ENCODE peak calls at places on chromosomes 3 and 15, in seven cellular contexts. Y is adrenal gland; G is Jurkat, Clone E6-1; D is tibial artery; E is HepG2; U is K562; J is EH. F is an unnamed sample.

GRCh38 chr3:123104550-123104949 is 37.7 kb downstream of the PDIA5 start:
- DNase-seq in Y (peak), G (no peak), D (no peak), E (no peak), U (no peak), J (peak), F (peak)

GRCh38 chr15:83053151-83053550 is 13.9 kb downstream of the BTBD1 start:
- DNase-seq in Y (no peak), G (no peak), D (no peak), E (no peak), U (no peak), J (peak), F (peak)

GRCh38 chr15:69474846-69475455 is 22.3 kb downstream of the RPLP1 start:
- DNase-seq in Y (peak), G (no peak), D (no peak), E (no peak), U (no peak), J (peak), F (peak)

GRCh38 chr3:161137260-161137659 is 32.1 kb upstream of the B3GALNT1 start:
- DNase-seq in Y (no peak), G (no peak), D (no peak), E (no peak), U (no peak), J (no peak), F (no peak)

GRCh38 chr15:59762558-59762957 is 73.4 kb upstream of the BNIP2 start:
- DNase-seq in Y (no peak), G (no peak), D (no peak), E (no peak), U (no peak), J (no peak), F (no peak)

GRCh38 chr15:82021992-82022391 is 23.8 kb downstream of the MEX3B start:
- DNase-seq in Y (no peak), G (no peak), D (no peak), E (no peak), U (peak), J (peak), F (peak)

GRCh38 chr3:52874869-52875588 is 22.3 kb downstream of the STIMATE start:
- DNase-seq in Y (no peak), G (peak), D (no peak), E (no peak), U (peak), J (no peak), F (no peak)

GRCh38 chr15:75067123-75067854 is 43.9 kb downstream of the PPCDC start:
- DNase-seq in Y (peak), G (peak), D (no peak), E (no peak), U (peak), J (peak), F (peak)

GRCh38 chr15:46442196-46442595 is 807.4 kb downstream of the SQOR start:
- DNase-seq in Y (no peak), G (no peak), D (no peak), E (no peak), U (no peak), J (peak), F (no peak)

GRCh38 chr15:20294651-20295237 is 246.9 kb downstream of the GOLGA6L6 start:
- DNase-seq in Y (no peak), G (no peak), D (no peak), E (no peak), U (peak), J (no peak), F (no peak)